ENCODE peak calls at places on chromosomes 7 and 10, in ten cellular contexts. One of them, this sample, is unnamed.

GRCh38 chr10:119207713-119208552 is 562 bp downstream of the GRK5 start:
- DNase-seq in coronary artery: peak
- DNase-seq in AG09309: no peak
- DNase-seq in IMR-90: peak
- DNase-seq in pancreas: peak
- DNase-seq in CD4-positive, alpha-beta T cell: no peak
- DNase-seq in NCI-H146: peak
- DNase-seq in neuronal stem cell: peak
- DNase-seq in stimulated activated CD4-positive, alpha-beta T cell treated with anti-CD3 and anti-CD28 coated beads, TNF-alpha, amount 100 ng/mL, for 4 hours: no peak
- DNase-seq in skeletal muscle cell: no peak
- DNase-seq in this sample: peak

GRCh38 chr10:29751232-29751631 is 116.5 kb upstream of the SVIL start:
- DNase-seq in neuronal stem cell: no peak
- DNase-seq in pancreas: no peak
- DNase-seq in CD4-positive, alpha-beta T cell: no peak
- DNase-seq in skeletal muscle cell: no peak
- DNase-seq in AG09309: no peak
- DNase-seq in coronary artery: no peak
- DNase-seq in NCI-H146: no peak
- DNase-seq in IMR-90: no peak
- DNase-seq in stimulated activated CD4-positive, alpha-beta T cell treated with anti-CD3 and anti-CD28 coated beads, TNF-alpha, amount 100 ng/mL, for 4 hours: no peak
- DNase-seq in this sample: no peak

GRCh38 chr7:157136372-157136771 is 2.4 kb upstream of the UBE3C start:
- DNase-seq in CD4-positive, alpha-beta T cell: no peak
- DNase-seq in NCI-H146: peak
- DNase-seq in IMR-90: peak
- DNase-seq in stimulated activated CD4-positive, alpha-beta T cell treated with anti-CD3 and anti-CD28 coated beads, TNF-alpha, amount 100 ng/mL, for 4 hours: no peak
- DNase-seq in pancreas: no peak
- DNase-seq in neuronal stem cell: no peak
- DNase-seq in AG09309: peak
- DNase-seq in coronary artery: no peak
- DNase-seq in skeletal muscle cell: peak
- DNase-seq in this sample: no peak

GRCh38 chr7:135260930-135261721 is 27.5 kb downstream of the STRA8 start:
- DNase-seq in coronary artery: no peak
- DNase-seq in CD4-positive, alpha-beta T cell: no peak
- DNase-seq in IMR-90: peak
- DNase-seq in stimulated activated CD4-positive, alpha-beta T cell treated with anti-CD3 and anti-CD28 coated beads, TNF-alpha, amount 100 ng/mL, for 4 hours: no peak
- DNase-seq in AG09309: no peak
- DNase-seq in pancreas: no peak
- DNase-seq in NCI-H146: no peak
- DNase-seq in neuronal stem cell: no peak
- DNase-seq in skeletal muscle cell: peak
- DNase-seq in this sample: no peak

GRCh38 chr7:1752771-1753562 is 82.9 kb downstream of the ELFN1 start:
- DNase-seq in NCI-H146: no peak
- DNase-seq in stimulated activated CD4-positive, alpha-beta T cell treated with anti-CD3 and anti-CD28 coated beads, TNF-alpha, amount 100 ng/mL, for 4 hours: no peak
- DNase-seq in CD4-positive, alpha-beta T cell: no peak
- DNase-seq in AG09309: no peak
- DNase-seq in coronary artery: no peak
- DNase-seq in skeletal muscle cell: no peak
- DNase-seq in IMR-90: no peak
- DNase-seq in neuronal stem cell: no peak
- DNase-seq in pancreas: no peak
- DNase-seq in this sample: no peak

GRCh38 chr7:71221049-71221448 is 89.1 kb downstream of the GALNT17 start:
- DNase-seq in neuronal stem cell: no peak
- DNase-seq in stimulated activated CD4-positive, alpha-beta T cell treated with anti-CD3 and anti-CD28 coated beads, TNF-alpha, amount 100 ng/mL, for 4 hours: no peak
- DNase-seq in skeletal muscle cell: no peak
- DNase-seq in pancreas: no peak
- DNase-seq in AG09309: no peak
- DNase-seq in IMR-90: no peak
- DNase-seq in CD4-positive, alpha-beta T cell: no peak
- DNase-seq in NCI-H146: no peak
- DNase-seq in coronary artery: no peak
- DNase-seq in this sample: no peak

GRCh38 chr7:148084138-148084537 is 506.4 kb upstream of the C7orf33 start:
- DNase-seq in IMR-90: peak
- DNase-seq in NCI-H146: peak
- DNase-seq in skeletal muscle cell: peak
- DNase-seq in coronary artery: no peak
- DNase-seq in AG09309: peak
- DNase-seq in pancreas: peak
- DNase-seq in stimulated activated CD4-positive, alpha-beta T cell treated with anti-CD3 and anti-CD28 coated beads, TNF-alpha, amount 100 ng/mL, for 4 hours: no peak
- DNase-seq in CD4-positive, alpha-beta T cell: no peak
- DNase-seq in neuronal stem cell: peak
- DNase-seq in this sample: no peak

GRCh38 chr7:138924551-138925225 is 56.5 kb downstream of the KIAA1549 start:
- DNase-seq in coronary artery: peak
- DNase-seq in stimulated activated CD4-positive, alpha-beta T cell treated with anti-CD3 and anti-CD28 coated beads, TNF-alpha, amount 100 ng/mL, for 4 hours: no peak
- DNase-seq in NCI-H146: no peak
- DNase-seq in pancreas: no peak
- DNase-seq in IMR-90: no peak
- DNase-seq in skeletal muscle cell: no peak
- DNase-seq in AG09309: no peak
- DNase-seq in neuronal stem cell: no peak
- DNase-seq in CD4-positive, alpha-beta T cell: no peak
- DNase-seq in this sample: no peak

GRCh38 chr10:46237815-46238510 is 48.8 kb upstream of the ANTXRL start:
- DNase-seq in neuronal stem cell: no peak
- DNase-seq in AG09309: no peak
- DNase-seq in IMR-90: peak
- DNase-seq in CD4-positive, alpha-beta T cell: no peak
- DNase-seq in coronary artery: peak
- DNase-seq in pancreas: no peak
- DNase-seq in stimulated activated CD4-positive, alpha-beta T cell treated with anti-CD3 and anti-CD28 coated beads, TNF-alpha, amount 100 ng/mL, for 4 hours: no peak
- DNase-seq in skeletal muscle cell: no peak
- DNase-seq in NCI-H146: no peak
- DNase-seq in this sample: peak

GRCh38 chr10:46220187-46220586 is 66.6 kb upstream of the ANTXRL start:
- DNase-seq in CD4-positive, alpha-beta T cell: no peak
- DNase-seq in AG09309: no peak
- DNase-seq in neuronal stem cell: no peak
- DNase-seq in coronary artery: no peak
- DNase-seq in NCI-H146: no peak
- DNase-seq in stimulated activated CD4-positive, alpha-beta T cell treated with anti-CD3 and anti-CD28 coated beads, TNF-alpha, amount 100 ng/mL, for 4 hours: no peak
- DNase-seq in skeletal muscle cell: no peak
- DNase-seq in pancreas: no peak
- DNase-seq in IMR-90: no peak
- DNase-seq in this sample: no peak

GRCh38 chr7:98923512-98923911 is 45.2 kb downstream of the TRRAP start:
- DNase-seq in neuronal stem cell: no peak
- DNase-seq in CD4-positive, alpha-beta T cell: no peak
- DNase-seq in skeletal muscle cell: no peak
- DNase-seq in pancreas: no peak
- DNase-seq in coronary artery: no peak
- DNase-seq in IMR-90: no peak
- DNase-seq in stimulated activated CD4-positive, alpha-beta T cell treated with anti-CD3 and anti-CD28 coated beads, TNF-alpha, amount 100 ng/mL, for 4 hours: no peak
- DNase-seq in NCI-H146: no peak
- DNase-seq in AG09309: no peak
- DNase-seq in this sample: peak

GRCh38 chr7:130361681-130362080 is 17.1 kb downstream of the CPA5 start:
- DNase-seq in NCI-H146: no peak
- DNase-seq in neuronal stem cell: no peak
- DNase-seq in stimulated activated CD4-positive, alpha-beta T cell treated with anti-CD3 and anti-CD28 coated beads, TNF-alpha, amount 100 ng/mL, for 4 hours: no peak
- DNase-seq in CD4-positive, alpha-beta T cell: no peak
- DNase-seq in coronary artery: no peak
- DNase-seq in skeletal muscle cell: no peak
- DNase-seq in IMR-90: no peak
- DNase-seq in AG09309: no peak
- DNase-seq in pancreas: no peak
- DNase-seq in this sample: no peak

GRCh38 chr7:70923086-70923845 is 208.7 kb upstream of the GALNT17 start:
- DNase-seq in coronary artery: peak
- DNase-seq in AG09309: no peak
- DNase-seq in stimulated activated CD4-positive, alpha-beta T cell treated with anti-CD3 and anti-CD28 coated beads, TNF-alpha, amount 100 ng/mL, for 4 hours: no peak
- DNase-seq in skeletal muscle cell: no peak
- DNase-seq in IMR-90: no peak
- DNase-seq in pancreas: no peak
- DNase-seq in CD4-positive, alpha-beta T cell: no peak
- DNase-seq in neuronal stem cell: no peak
- DNase-seq in NCI-H146: no peak
- DNase-seq in this sample: no peak

GRCh38 chr7:63012633-63013183 is 985.9 kb upstream of the ZNF722 start:
- DNase-seq in skeletal muscle cell: no peak
- DNase-seq in NCI-H146: no peak
- DNase-seq in neuronal stem cell: no peak
- DNase-seq in coronary artery: no peak
- DNase-seq in CD4-positive, alpha-beta T cell: no peak
- DNase-seq in stimulated activated CD4-positive, alpha-beta T cell treated with anti-CD3 and anti-CD28 coated beads, TNF-alpha, amount 100 ng/mL, for 4 hours: no peak
- DNase-seq in pancreas: no peak
- DNase-seq in IMR-90: no peak
- DNase-seq in AG09309: no peak
- DNase-seq in this sample: no peak

GRCh38 chr7:94972296-94972695 is 64.9 kb downstream of the PPP1R9A start:
- DNase-seq in AG09309: no peak
- DNase-seq in CD4-positive, alpha-beta T cell: no peak
- DNase-seq in pancreas: peak
- DNase-seq in coronary artery: no peak
- DNase-seq in skeletal muscle cell: peak
- DNase-seq in NCI-H146: peak
- DNase-seq in neuronal stem cell: no peak
- DNase-seq in IMR-90: no peak
- DNase-seq in stimulated activated CD4-positive, alpha-beta T cell treated with anti-CD3 and anti-CD28 coated beads, TNF-alpha, amount 100 ng/mL, for 4 hours: no peak
- DNase-seq in this sample: no peak

GRCh38 chr7:84336741-84337140 is 142.2 kb upstream of the SEMA3A start:
- DNase-seq in IMR-90: peak
- DNase-seq in CD4-positive, alpha-beta T cell: no peak
- DNase-seq in coronary artery: no peak
- DNase-seq in skeletal muscle cell: no peak
- DNase-seq in neuronal stem cell: no peak
- DNase-seq in NCI-H146: no peak
- DNase-seq in AG09309: no peak
- DNase-seq in stimulated activated CD4-positive, alpha-beta T cell treated with anti-CD3 and anti-CD28 coated beads, TNF-alpha, amount 100 ng/mL, for 4 hours: no peak
- DNase-seq in pancreas: no peak
- DNase-seq in this sample: no peak

GRCh38 chr7:46934198-46934825 is 647.6 kb downstream of the TNS3 start:
- DNase-seq in AG09309: no peak
- DNase-seq in IMR-90: peak
- DNase-seq in CD4-positive, alpha-beta T cell: no peak
- DNase-seq in coronary artery: no peak
- DNase-seq in stimulated activated CD4-positive, alpha-beta T cell treated with anti-CD3 and anti-CD28 coated beads, TNF-alpha, amount 100 ng/mL, for 4 hours: no peak
- DNase-seq in neuronal stem cell: no peak
- DNase-seq in skeletal muscle cell: no peak
- DNase-seq in NCI-H146: no peak
- DNase-seq in pancreas: no peak
- DNase-seq in this sample: no peak

GRCh38 chr7:151984612-151985011 is 28.4 kb downstream of the GALNTL5 start:
- DNase-seq in coronary artery: no peak
- DNase-seq in IMR-90: no peak
- DNase-seq in pancreas: no peak
- DNase-seq in skeletal muscle cell: no peak
- DNase-seq in AG09309: no peak
- DNase-seq in stimulated activated CD4-positive, alpha-beta T cell treated with anti-CD3 and anti-CD28 coated beads, TNF-alpha, amount 100 ng/mL, for 4 hours: no peak
- DNase-seq in neuronal stem cell: no peak
- DNase-seq in CD4-positive, alpha-beta T cell: no peak
- DNase-seq in NCI-H146: no peak
- DNase-seq in this sample: no peak

GRCh38 chr7:99399597-99399996 is 8.8 kb downstream of the PDAP1 start:
- DNase-seq in CD4-positive, alpha-beta T cell: no peak
- DNase-seq in stimulated activated CD4-positive, alpha-beta T cell treated with anti-CD3 and anti-CD28 coated beads, TNF-alpha, amount 100 ng/mL, for 4 hours: no peak
- DNase-seq in coronary artery: no peak
- DNase-seq in neuronal stem cell: no peak
- DNase-seq in AG09309: no peak
- DNase-seq in NCI-H146: no peak
- DNase-seq in pancreas: no peak
- DNase-seq in IMR-90: no peak
- DNase-seq in skeletal muscle cell: no peak
- DNase-seq in this sample: no peak

GRCh38 chr10:71339796-71340589 is 20.9 kb downstream of the SLC29A3 start:
- DNase-seq in stimulated activated CD4-positive, alpha-beta T cell treated with anti-CD3 and anti-CD28 coated beads, TNF-alpha, amount 100 ng/mL, for 4 hours: no peak
- DNase-seq in AG09309: no peak
- DNase-seq in pancreas: no peak
- DNase-seq in neuronal stem cell: no peak
- DNase-seq in CD4-positive, alpha-beta T cell: no peak
- DNase-seq in skeletal muscle cell: no peak
- DNase-seq in coronary artery: no peak
- DNase-seq in NCI-H146: peak
- DNase-seq in IMR-90: no peak
- DNase-seq in this sample: peak

GRCh38 chr7:49995681-49996080 is 97.4 kb downstream of the ZPBP start:
- DNase-seq in AG09309: no peak
- DNase-seq in neuronal stem cell: no peak
- DNase-seq in coronary artery: no peak
- DNase-seq in stimulated activated CD4-positive, alpha-beta T cell treated with anti-CD3 and anti-CD28 coated beads, TNF-alpha, amount 100 ng/mL, for 4 hours: no peak
- DNase-seq in skeletal muscle cell: no peak
- DNase-seq in CD4-positive, alpha-beta T cell: no peak
- DNase-seq in pancreas: no peak
- DNase-seq in IMR-90: no peak
- DNase-seq in NCI-H146: no peak
- DNase-seq in this sample: no peak

GRCh38 chr7:2281556-2281955 is 32.7 kb downstream of the SNX8 start:
- DNase-seq in CD4-positive, alpha-beta T cell: no peak
- DNase-seq in AG09309: no peak
- DNase-seq in stimulated activated CD4-positive, alpha-beta T cell treated with anti-CD3 and anti-CD28 coated beads, TNF-alpha, amount 100 ng/mL, for 4 hours: no peak
- DNase-seq in pancreas: no peak
- DNase-seq in IMR-90: peak
- DNase-seq in coronary artery: no peak
- DNase-seq in NCI-H146: no peak
- DNase-seq in skeletal muscle cell: peak
- DNase-seq in neuronal stem cell: no peak
- DNase-seq in this sample: no peak

GRCh38 chr7:105689093-105689819 is 108.0 kb upstream of the EFCAB10 start:
- DNase-seq in CD4-positive, alpha-beta T cell: no peak
- DNase-seq in AG09309: no peak
- DNase-seq in NCI-H146: no peak
- DNase-seq in stimulated activated CD4-positive, alpha-beta T cell treated with anti-CD3 and anti-CD28 coated beads, TNF-alpha, amount 100 ng/mL, for 4 hours: no peak
- DNase-seq in pancreas: no peak
- DNase-seq in neuronal stem cell: no peak
- DNase-seq in coronary artery: no peak
- DNase-seq in IMR-90: no peak
- DNase-seq in skeletal muscle cell: no peak
- DNase-seq in this sample: no peak

GRCh38 chr7:94374231-94374630 is 20.5 kb upstream of the COL1A2 start:
- DNase-seq in IMR-90: peak
- DNase-seq in stimulated activated CD4-positive, alpha-beta T cell treated with anti-CD3 and anti-CD28 coated beads, TNF-alpha, amount 100 ng/mL, for 4 hours: no peak
- DNase-seq in skeletal muscle cell: peak
- DNase-seq in NCI-H146: no peak
- DNase-seq in neuronal stem cell: no peak
- DNase-seq in CD4-positive, alpha-beta T cell: no peak
- DNase-seq in AG09309: peak
- DNase-seq in coronary artery: peak
- DNase-seq in pancreas: no peak
- DNase-seq in this sample: no peak

GRCh38 chr10:48464121-48464870 is 140.6 kb downstream of the ARHGAP22 start:
- DNase-seq in skeletal muscle cell: no peak
- DNase-seq in CD4-positive, alpha-beta T cell: no peak
- DNase-seq in pancreas: peak
- DNase-seq in stimulated activated CD4-positive, alpha-beta T cell treated with anti-CD3 and anti-CD28 coated beads, TNF-alpha, amount 100 ng/mL, for 4 hours: no peak
- DNase-seq in IMR-90: no peak
- DNase-seq in coronary artery: peak
- DNase-seq in neuronal stem cell: no peak
- DNase-seq in NCI-H146: no peak
- DNase-seq in AG09309: no peak
- DNase-seq in this sample: peak

GRCh38 chr7:95577137-95577536 is 19.2 kb downstream of the PDK4 start:
- DNase-seq in CD4-positive, alpha-beta T cell: no peak
- DNase-seq in pancreas: no peak
- DNase-seq in NCI-H146: no peak
- DNase-seq in neuronal stem cell: no peak
- DNase-seq in IMR-90: no peak
- DNase-seq in coronary artery: no peak
- DNase-seq in AG09309: no peak
- DNase-seq in stimulated activated CD4-positive, alpha-beta T cell treated with anti-CD3 and anti-CD28 coated beads, TNF-alpha, amount 100 ng/mL, for 4 hours: no peak
- DNase-seq in skeletal muscle cell: no peak
- DNase-seq in this sample: no peak

GRCh38 chr10:63267414-63268138 is 134.4 kb downstream of the NRBF2 start:
- DNase-seq in pancreas: no peak
- DNase-seq in neuronal stem cell: no peak
- DNase-seq in AG09309: peak
- DNase-seq in NCI-H146: peak
- DNase-seq in IMR-90: peak
- DNase-seq in coronary artery: no peak
- DNase-seq in skeletal muscle cell: peak
- DNase-seq in CD4-positive, alpha-beta T cell: no peak
- DNase-seq in stimulated activated CD4-positive, alpha-beta T cell treated with anti-CD3 and anti-CD28 coated beads, TNF-alpha, amount 100 ng/mL, for 4 hours: no peak
- DNase-seq in this sample: no peak

GRCh38 chr7:12715372-12716133 is 28.1 kb downstream of the ARL4A start:
- DNase-seq in stimulated activated CD4-positive, alpha-beta T cell treated with anti-CD3 and anti-CD28 coated beads, TNF-alpha, amount 100 ng/mL, for 4 hours: no peak
- DNase-seq in CD4-positive, alpha-beta T cell: peak
- DNase-seq in AG09309: peak
- DNase-seq in NCI-H146: peak
- DNase-seq in coronary artery: peak
- DNase-seq in skeletal muscle cell: peak
- DNase-seq in IMR-90: peak
- DNase-seq in neuronal stem cell: peak
- DNase-seq in pancreas: no peak
- DNase-seq in this sample: peak